ENCODE peak calls at places on chromosomes 4 and X, in seven cellular contexts. N, H, T, X, M, R and U are unnamed samples.

GRCh38 chrX:22634081-22634480 is 361.4 kb downstream of the CBLL2 start:
- DNase-seq in N (no peak), H (no peak), T (no peak), X (no peak), M (no peak), R (no peak), U (no peak)

GRCh38 chr4:165355900-165356300 is 22.9 kb upstream of the CPE start:
- DNase-seq in N (no peak), H (no peak), T (no peak), X (no peak), M (peak; percentile 47), R (no peak), U (no peak)

GRCh38 chr4:118754890-118755289 is 69.7 kb downstream of the METTL14 start:
- DNase-seq in N (no peak), H (no peak), T (no peak), X (no peak), M (no peak), R (no peak), U (no peak)

GRCh38 chr4:56755901-56756300 is 65.6 kb downstream of the SPINK2 start:
- DNase-seq in N (no peak), H (no peak), T (no peak), X (no peak), M (no peak), R (no peak), U (no peak)

GRCh38 chr4:90403781-90404180 is 276.6 kb downstream of the CCSER1 start:
- DNase-seq in N (no peak), H (no peak), T (no peak), X (no peak), M (no peak), R (no peak), U (no peak)

GRCh38 chr4:72631296-72631695 is 62.3 kb upstream of the ADAMTS3 start:
- DNase-seq in N (no peak), H (peak; percentile 7), T (no peak), X (no peak), M (peak; percentile 8), R (no peak), U (no peak)

GRCh38 chrX:137033774-137034507 is at the start of gene GPR101:
- DNase-seq in N (no peak), H (no peak), T (peak; percentile 75), X (no peak), M (peak; percentile 45), R (no peak), U (no peak)

GRCh38 chrX:118495958-118496762 is 545 bp downstream of the DOCK11 start:
- DNase-seq in N (peak; percentile 49), H (peak; percentile 20), T (peak; percentile 87), X (peak; percentile 92), M (peak; percentile 59), R (peak; percentile 62), U (no peak)

GRCh38 chrX:48927125-48927524 is 8.3 kb upstream of the PIM2 start:
- DNase-seq in N (peak; percentile 49), H (no peak), T (no peak), X (no peak), M (no peak), R (no peak), U (no peak)
- H3K27ac ChIP-seq in N (peak overlapping the region; percentile 75), H (no peak overlapping the region), T (no peak overlapping the region), X (no peak overlapping the region), M (no peak overlapping the region), R (no peak overlapping the region), U (no peak overlapping the region)

GRCh38 chr4:40908297-40908696 is 158.5 kb downstream of the NSUN7 start:
- DNase-seq in N (no peak), H (no peak), T (peak; percentile 28), X (no peak), M (no peak), R (peak; percentile 10), U (peak; percentile 79)

GRCh38 chr4:40908702-40909362 is 159.1 kb downstream of the NSUN7 start:
- DNase-seq in N (peak; percentile 88), H (peak; percentile 74), T (no peak), X (no peak), M (peak; percentile 77), R (peak; percentile 65), U (no peak)

GRCh38 chr4:40910706-40911105 is 161.0 kb downstream of the NSUN7 start:
- DNase-seq in N (no peak), H (no peak), T (no peak), X (no peak), M (no peak), R (no peak), U (no peak)

GRCh38 chr4:40912455-40913055 is 162.8 kb downstream of the NSUN7 start:
- DNase-seq in N (no peak), H (no peak), T (no peak), X (no peak), M (no peak), R (no peak), U (no peak)

DNA sequence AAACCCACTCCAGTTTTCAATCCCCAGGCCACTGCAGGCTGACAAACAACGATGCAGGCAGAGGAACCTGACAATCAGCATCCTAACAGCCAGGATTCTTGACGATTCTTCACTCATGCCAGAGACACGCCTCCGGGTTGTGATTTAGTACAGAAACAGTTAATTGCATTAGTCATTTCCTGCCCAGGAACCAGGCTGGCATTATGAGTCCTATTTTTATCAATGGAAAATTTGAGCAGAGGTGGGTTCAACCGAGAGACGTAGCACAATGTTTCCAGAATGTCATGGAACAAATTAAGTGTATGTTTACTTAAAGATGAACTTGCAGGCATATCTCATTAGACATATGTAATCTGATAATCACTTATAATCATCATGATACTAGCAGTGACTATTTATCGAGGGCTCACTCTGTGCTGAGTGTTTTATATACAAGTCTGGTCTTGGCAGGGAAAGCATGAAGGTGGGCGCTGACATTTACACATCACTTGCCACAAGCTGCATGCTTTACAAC is 159.7 kb downstream of the NSUN7 start:
- DNase-seq in N (no peak), H (no peak), T (no peak), X (no peak), M (peak; percentile 73), R (no peak), U (no peak)
- TF ChIP-seq POLR2AphosphoS5 in N (no peak), H (no peak), T (no peak), X (peak; percentile 58), M (peak; percentile 45), R (no peak), U (no peak)

GRCh38 chr4:82687531-82687930 is 111.1 kb downstream of the SCD5 start:
- DNase-seq in N (no peak), H (no peak), T (no peak), X (peak; percentile 66), M (no peak), R (no peak), U (no peak)
- TF ChIP-seq EP300 in N (no peak), H (no peak), T (no peak), X (no peak), M (no peak), R (no peak), U (no peak)

DNA sequence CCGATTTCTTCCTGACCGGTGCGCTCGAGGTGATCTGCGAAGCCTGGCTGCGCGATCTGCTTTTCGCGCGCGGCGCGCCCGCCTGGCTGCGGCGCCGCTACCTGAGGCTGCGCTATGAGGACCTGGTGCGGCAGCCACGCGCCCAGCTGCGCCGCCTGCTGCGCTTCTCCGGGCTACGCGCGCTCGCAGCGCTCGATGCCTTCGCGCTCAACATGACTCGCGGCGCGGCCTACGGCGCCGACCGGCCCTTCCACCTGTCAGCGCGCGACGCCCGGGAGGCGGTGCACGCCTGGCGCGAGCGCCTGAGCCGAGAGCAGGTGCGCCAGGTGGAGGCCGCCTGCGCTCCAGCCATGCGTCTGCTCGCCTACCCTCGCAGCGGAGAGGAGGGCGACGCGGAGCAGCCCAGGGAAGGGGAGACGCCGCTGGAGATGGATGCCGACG is 1.4 kb downstream of the CHST7 start:
- DNase-seq in N (no peak), H (no peak), T (peak; percentile 89), X (no peak), M (peak; percentile 41), R (no peak), U (no peak)
- H3K27ac ChIP-seq in N (no peak overlapping the region), H (no peak overlapping the region), T (no peak overlapping the region), X (peak overlapping the region; percentile 61), M (no peak overlapping the region), R (peak overlapping the region; percentile 76), U (no peak overlapping the region)

GRCh38 chrX:30892591-30892990 is 3.5 kb upstream of the TAB3 start:
- DNase-seq in N (no peak), H (no peak), T (no peak), X (no peak), M (no peak), R (no peak), U (no peak)
- TF ChIP-seq POLR2AphosphoS5 in N (no peak), H (no peak), T (no peak), X (no peak), M (no peak), R (no peak), U (no peak)

GRCh38 chr4:177384856-177385396 is 57.3 kb downstream of the AGA start:
- DNase-seq in N (no peak), H (no peak), T (no peak), X (no peak), M (no peak), R (no peak), U (no peak)
- TF ChIP-seq EP300 in N (no peak), H (no peak), T (no peak), X (no peak), M (no peak), R (no peak), U (no peak)

DNA sequence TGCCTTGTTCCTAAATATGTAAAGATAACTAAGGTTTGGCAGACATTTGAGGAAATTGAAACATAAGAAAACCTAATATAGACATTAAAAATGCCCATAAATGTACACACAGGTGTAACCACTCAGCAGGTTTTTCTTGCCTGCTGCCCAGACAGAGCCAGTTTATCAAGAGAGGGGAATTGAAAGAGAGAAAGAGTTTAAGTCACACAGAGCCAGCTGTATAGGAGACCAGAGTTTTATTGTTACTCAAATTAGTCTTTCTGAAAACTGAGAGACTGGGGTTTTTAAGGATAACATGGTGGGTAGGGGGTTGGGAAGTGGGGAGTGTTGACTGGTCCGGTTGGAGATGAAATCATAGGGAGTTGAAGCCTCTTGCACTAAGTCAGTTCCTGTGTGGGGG is 119.0 kb downstream of the CFAP299 start:
- DNase-seq in N (no peak), H (no peak), T (no peak), X (no peak), M (no peak), R (no peak), U (no peak)
- H3K27ac ChIP-seq in N (no peak overlapping the region), H (no peak overlapping the region), T (no peak overlapping the region), X (no peak overlapping the region), M (no peak overlapping the region), R (no peak overlapping the region), U (no peak overlapping the region)